ENCODE peak calls at places on chromosomes 1 and 21, in nine cellular contexts. J is stimulated activated CD4-positive, alpha-beta T cell treated with anti-CD3 and anti-CD28 coated beads, Interleukin-15, amount 100 ng/mL, for 24 hours; F is progenitor cell of endocrine pancreas; V is NCI-H460; D is activated T-cell treated with anti-CD3 and anti-CD28 coated beads for 1 hour; R is AG10803; H is ELF-1; I is tibial artery; U is stimulated activated effector memory CD8-positive, alpha-beta T cell treated with anti-CD3 and anti-CD28 coated beads, Interleukin-12 subunit alpha, Interleukin-12 subunit beta, amount 100 ng/mL, for 72 hours. O is an unnamed sample.
A peak's percentile ranks its signal among the peaks of the same experiment; 100 is the strongest.

GRCh38 chr1:13605159-13605558 is 21.5 kb downstream of the PDPN start:
- DNase-seq in J (no peak), F (no peak), V (no peak), D (no peak), R (peak; percentile 94), H (no peak), I (no peak), U (no peak), O (no peak)

GRCh38 chr21:31185663-31186062 is 147.4 kb upstream of the KRTAP19-8 start:
- DNase-seq in J (no peak), F (no peak), V (no peak), D (no peak), R (no peak), H (no peak), I (no peak), U (no peak), O (no peak)

GRCh38 chr1:212255705-212256307 is 29.4 kb upstream of the PPP2R5A start:
- DNase-seq in J (no peak), F (no peak), V (no peak), D (no peak), R (peak; percentile 22), H (no peak), I (no peak), U (no peak), O (no peak)

GRCh38 chr21:44749759-44750674 is 38.6 kb upstream of the TSPEAR start:
- DNase-seq in J (no peak), F (no peak), V (no peak), D (no peak), R (no peak), H (no peak), I (peak; percentile 56), U (no peak), O (no peak)

GRCh38 chr1:203746281-203746680 is 18.7 kb upstream of the LAX1 start:
- DNase-seq in J (no peak), F (no peak), V (no peak), D (no peak), R (no peak), H (no peak), I (no peak), U (no peak), O (no peak)

GRCh38 chr1:2583871-2584341 is 2.7 kb upstream of the PRXL2B start:
- DNase-seq in J (no peak), F (no peak), V (peak; percentile 14), D (no peak), R (no peak), H (no peak), I (no peak), U (no peak), O (no peak)

GRCh38 chr1:52603680-52604501 is 1.7 kb downstream of the GPX7 start:
- DNase-seq in J (no peak), F (no peak), V (no peak), D (no peak), R (peak; percentile 37), H (no peak), I (no peak), U (no peak), O (no peak)

GRCh38 chr1:204493882-204494280 is 724 bp downstream of the PIK3C2B start:
- DNase-seq in J (peak; percentile 71), F (peak; percentile 68), V (no peak), D (peak; percentile 30), R (no peak), H (peak; percentile 78), I (peak; percentile 84), U (no peak), O (no peak)

GRCh38 chr21:14533555-14534400 is 12.3 kb downstream of the SAMSN1 start:
- DNase-seq in J (no peak), F (no peak), V (peak; percentile 76), D (no peak), R (peak; percentile 1), H (no peak), I (no peak), U (peak; percentile 72), O (peak; percentile 48)

GRCh38 chr1:150567341-150567716 is 12.1 kb downstream of the MCL1 start:
- DNase-seq in J (peak; percentile 73), F (no peak), V (no peak), D (no peak), R (peak; percentile 54), H (no peak), I (no peak), U (peak; percentile 89), O (peak; percentile 53)

GRCh38 chr1:42117214-42117613 is 36.0 kb upstream of the GUCA2B start:
- DNase-seq in J (no peak), F (no peak), V (no peak), D (no peak), R (no peak), H (no peak), I (no peak), U (no peak), O (no peak)

GRCh38 chr1:25439287-25439686 is 8.6 kb downstream of the MACO1 start:
- DNase-seq in J (no peak), F (no peak), V (no peak), D (no peak), R (no peak), H (no peak), I (no peak), U (no peak), O (no peak)

GRCh38 chr1:58392083-58392482 is 154.4 kb downstream of the OMA1 start:
- DNase-seq in J (peak; percentile 5), F (no peak), V (no peak), D (no peak), R (no peak), H (no peak), I (no peak), U (peak; percentile 50), O (no peak)

GRCh38 chr1:2356401-2356800 is 35.0 kb downstream of the MORN1 start:
- DNase-seq in J (no peak), F (no peak), V (no peak), D (no peak), R (no peak), H (no peak), I (no peak), U (no peak), O (no peak)

GRCh38 chr1:226376300-226376699 is 31.6 kb downstream of the PARP1 start:
- DNase-seq in J (no peak), F (no peak), V (no peak), D (no peak), R (no peak), H (no peak), I (no peak), U (no peak), O (no peak)

GRCh38 chr1:244862354-244862698 is 2.0 kb downstream of the HNRNPU start:
- DNase-seq in J (no peak), F (no peak), V (no peak), D (no peak), R (peak; percentile 7), H (no peak), I (no peak), U (no peak), O (no peak)

GRCh38 chr1:32406629-32407111 is 12.4 kb upstream of the BSDC1 start:
- DNase-seq in J (no peak), F (no peak), V (no peak), D (no peak), R (no peak), H (no peak), I (no peak), U (no peak), O (no peak)